ENCODE peak calls at places on chromosome 9, in nine cellular contexts. F, M, O, D, Z, B, L, N and H are unnamed samples.

GRCh38 chr9:98362624-98363023 is 107.2 kb upstream of the TBC1D2 start:
- DNase-seq in L (no peak), M (no peak), D (no peak), O (no peak), Z (no peak), B (no peak), F (no peak), N (no peak), H (no peak)

GRCh38 chr9:130149654-130150286 is 22.4 kb upstream of the NCS1 start:
- DNase-seq in M (peak), D (no peak), B (no peak), N (no peak), L (no peak), F (no peak), Z (no peak), O (no peak), H (peak)

GRCh38 chr9:137762414-137763061 is 115.0 kb upstream of the CACNA1B start:
- DNase-seq in B (no peak), M (no peak), Z (no peak), N (no peak), O (no peak), D (no peak), F (no peak), L (no peak), H (no peak)

GRCh38 chr9:128899566-128900322 is 17.8 kb downstream of the LRRC8A start:
- DNase-seq in M (no peak), F (no peak), Z (no peak), O (no peak), B (no peak), L (no peak), N (no peak), D (no peak), H (no peak)

GRCh38 chr9:5499889-5500398 is 10.4 kb upstream of the PDCD1LG2 start:
- DNase-seq in Z (no peak), D (no peak), F (no peak), B (no peak), N (no peak), M (no peak), L (peak), O (no peak), H (peak)

GRCh38 chr9:99485461-99485860 is 263.4 kb downstream of the SEC61B start:
- DNase-seq in O (no peak), L (no peak), Z (no peak), F (no peak), D (no peak), B (no peak), M (peak), N (no peak), H (no peak)

GRCh38 chr9:131837316-131837715 is 97.4 kb upstream of the RAPGEF1 start:
- DNase-seq in M (no peak), N (no peak), B (no peak), D (no peak), Z (no peak), F (no peak), O (no peak), L (no peak), H (no peak)

GRCh38 chr9:78745996-78746395 is 449.1 kb downstream of the PSAT1 start:
- DNase-seq in O (no peak), F (no peak), M (no peak), L (no peak), N (no peak), Z (no peak), D (no peak), B (no peak), H (no peak)

GRCh38 chr9:78927099-78927940 is 630.4 kb downstream of the PSAT1 start:
- DNase-seq in M (no peak), D (no peak), L (no peak), F (no peak), N (no peak), B (no peak), Z (no peak), O (no peak), H (no peak)

GRCh38 chr9:6632516-6633328 is 12.8 kb downstream of the GLDC start:
- DNase-seq in M (no peak), D (no peak), N (no peak), Z (no peak), F (no peak), B (peak), O (no peak), L (no peak), H (no peak)

GRCh38 chr9:87656485-87656884 is 69.4 kb upstream of the CTSL start:
- DNase-seq in D (no peak), L (no peak), Z (no peak), M (no peak), F (no peak), N (no peak), B (no peak), O (no peak), H (no peak)

GRCh38 chr9:131849391-131849790 is 109.5 kb upstream of the RAPGEF1 start:
- DNase-seq in B (no peak), F (no peak), L (no peak), O (no peak), N (no peak), Z (no peak), D (no peak), M (no peak), H (no peak)

GRCh38 chr9:137070906-137071275 is 534 bp upstream of the SAPCD2 start:
- DNase-seq in D (no peak), L (no peak), F (no peak), M (no peak), B (peak), Z (peak), N (no peak), O (no peak), H (no peak)

GRCh38 chr9:38026840-38027527 is 42.0 kb downstream of the SHB start:
- DNase-seq in N (no peak), L (no peak), F (no peak), O (no peak), B (no peak), D (no peak), Z (no peak), M (no peak), H (no peak)

GRCh38 chr9:70672136-70672535 is 257.7 kb upstream of the KLF9 start:
- DNase-seq in Z (no peak), L (no peak), F (no peak), N (no peak), B (no peak), M (no peak), O (no peak), D (no peak), H (no peak)

GRCh38 chr9:2214707-2215106 is 199.6 kb downstream of the SMARCA2 start:
- DNase-seq in N (no peak), F (no peak), M (no peak), O (no peak), Z (no peak), D (no peak), B (no peak), L (no peak), H (no peak)

GRCh38 chr9:22079873-22080341 is 70.8 kb upstream of the CDKN2B start:
- DNase-seq in N (no peak), D (peak), O (no peak), Z (no peak), F (no peak), M (peak), B (no peak), L (no peak), H (no peak)

GRCh38 chr9:81680506-81680905 is 8.8 kb downstream of the TLE1 start:
- DNase-seq in D (no peak), M (no peak), F (no peak), N (no peak), O (no peak), Z (no peak), B (no peak), L (no peak), H (no peak)